ENCODE peak calls at places on chromosomes 6 and 20, in ten cellular contexts. T, Y, P, B, S, M, Q, W, A and G are unnamed samples.

GRCh38 chr20:14117768-14118167 is 122.5 kb downstream of the MACROD2 start:
- DNase-seq in T (no peak), Y (no peak), P (no peak), B (no peak), S (peak; percentile 54), M (no peak), Q (no peak), W (no peak), A (no peak), G (no peak)

GRCh38 chr6:137351890-137352289 is 132.7 kb upstream of the IFNGR1 start:
- DNase-seq in T (no peak), Y (no peak), P (no peak), B (no peak), S (no peak), M (no peak), Q (no peak), W (peak; percentile 95), A (no peak), G (no peak)

GRCh38 chr6:24517659-24518538 is 23.1 kb downstream of the ALDH5A1 start:
- DNase-seq in T (no peak), Y (no peak), P (no peak), B (no peak), S (no peak), M (no peak), Q (no peak), W (no peak), A (no peak), G (no peak)

GRCh38 chr20:3180319-3180718 is 7.0 kb upstream of the LZTS3 start:
- DNase-seq in T (no peak), Y (no peak), P (no peak), B (no peak), S (no peak), M (no peak), Q (no peak), W (no peak), A (no peak), G (no peak)

GRCh38 chr20:20334489-20334888 is 33.4 kb upstream of the INSM1 start:
- DNase-seq in T (no peak), Y (no peak), P (no peak), B (no peak), S (no peak), M (no peak), Q (no peak), W (no peak), A (no peak), G (no peak)

GRCh38 chr20:5569021-5569420 is 181.2 kb upstream of the SHLD1 start:
- DNase-seq in T (no peak), Y (no peak), P (peak; percentile 74), B (peak; percentile 14), S (peak; percentile 84), M (no peak), Q (peak; percentile 27), W (peak; percentile 69), A (peak; percentile 28), G (no peak)

GRCh38 chr6:2967936-2968335 is 3.4 kb downstream of the SERPINB6 start:
- DNase-seq in T (no peak), Y (no peak), P (no peak), B (no peak), S (no peak), M (no peak), Q (no peak), W (no peak), A (no peak), G (no peak)

GRCh38 chr6:160036790-160037206 is 67.9 kb downstream of the IGF2R start:
- DNase-seq in T (no peak), Y (no peak), P (no peak), B (no peak), S (peak; percentile 86), M (peak; percentile 1), Q (peak; percentile 81), W (peak; percentile 92), A (no peak), G (no peak)

GRCh38 chr6:76779068-76779467 is 684.2 kb downstream of the HTR1B start:
- DNase-seq in T (no peak), Y (no peak), P (peak; percentile 32), B (no peak), S (no peak), M (no peak), Q (no peak), W (no peak), A (no peak), G (no peak)

GRCh38 chr6:170231496-170232185 is 59.2 kb downstream of the DLL1 start:
- DNase-seq in T (no peak), Y (no peak), P (no peak), B (no peak), S (no peak), M (no peak), Q (peak; percentile 47), W (no peak), A (no peak), G (no peak)

GRCh38 chr6:109336221-109336955 is 45.9 kb downstream of the CD164 start:
- DNase-seq in T (no peak), Y (no peak), P (peak; percentile 18), B (no peak), S (peak; percentile 97), M (no peak), Q (peak; percentile 31), W (peak; percentile 55), A (peak; percentile 12), G (no peak)

GRCh38 chr20:63627129-63627699 is 313 bp upstream of the GMEB2 start:
- DNase-seq in T (peak; percentile 92), Y (peak; percentile 95), P (peak; percentile 93), B (peak; percentile 93), S (peak; percentile 95), M (peak; percentile 96), Q (peak; percentile 94), W (peak; percentile 94), A (peak; percentile 87), G (peak; percentile 97)

GRCh38 chr20:63627700-63628245 is 872 bp upstream of the GMEB2 start:
- DNase-seq in T (no peak), Y (no peak), P (no peak), B (peak; percentile 22), S (no peak), M (no peak), Q (no peak), W (no peak), A (no peak), G (no peak)

GRCh38 chr20:63626424-63627128 is at the start of gene GMEB2:
- DNase-seq in T (no peak), Y (peak; percentile 58), P (no peak), B (peak; percentile 87), S (peak; percentile 74), M (peak; percentile 90), Q (no peak), W (peak; percentile 74), A (peak; percentile 21), G (no peak)

GRCh38 chr20:63625771-63626423 is 1.0 kb downstream of the GMEB2 start:
- DNase-seq in T (no peak), Y (no peak), P (no peak), B (peak; percentile 56), S (peak; percentile 12), M (peak; percentile 68), Q (no peak), W (peak; percentile 15), A (no peak), G (no peak)

GRCh38 chr20:63628246-63628975 is 1.5 kb upstream of the GMEB2 start:
- DNase-seq in T (no peak), Y (no peak), P (peak; percentile 83), B (peak; percentile 47), S (peak; percentile 90), M (peak; percentile 60), Q (peak; percentile 78), W (peak; percentile 81), A (peak; percentile 75), G (peak; percentile 80)
- H3K9ac ChIP-seq in T (no peak overlapping the region), Y (no peak overlapping the region), P (peak overlapping the region; percentile 88), B (peak overlapping the region; percentile 99), S (peak overlapping the region; percentile 98), M (no peak overlapping the region), Q (peak overlapping the region; percentile 36), W (peak overlapping the region; percentile 94), A (peak overlapping the region; percentile 95), G (peak overlapping the region; percentile 100)

GRCh38 chr6:134177236-134177635 is 124.8 kb upstream of the SLC2A12 start:
- DNase-seq in T (no peak), Y (no peak), P (no peak), B (no peak), S (no peak), M (no peak), Q (no peak), W (no peak), A (no peak), G (no peak)
- H3K9ac ChIP-seq in T (no peak overlapping the region), Y (no peak overlapping the region), P (peak overlapping the region; percentile 93), B (no peak overlapping the region), S (no peak overlapping the region), M (no peak overlapping the region), Q (no peak overlapping the region), W (no peak overlapping the region), A (no peak overlapping the region), G (no peak overlapping the region)

DNA sequence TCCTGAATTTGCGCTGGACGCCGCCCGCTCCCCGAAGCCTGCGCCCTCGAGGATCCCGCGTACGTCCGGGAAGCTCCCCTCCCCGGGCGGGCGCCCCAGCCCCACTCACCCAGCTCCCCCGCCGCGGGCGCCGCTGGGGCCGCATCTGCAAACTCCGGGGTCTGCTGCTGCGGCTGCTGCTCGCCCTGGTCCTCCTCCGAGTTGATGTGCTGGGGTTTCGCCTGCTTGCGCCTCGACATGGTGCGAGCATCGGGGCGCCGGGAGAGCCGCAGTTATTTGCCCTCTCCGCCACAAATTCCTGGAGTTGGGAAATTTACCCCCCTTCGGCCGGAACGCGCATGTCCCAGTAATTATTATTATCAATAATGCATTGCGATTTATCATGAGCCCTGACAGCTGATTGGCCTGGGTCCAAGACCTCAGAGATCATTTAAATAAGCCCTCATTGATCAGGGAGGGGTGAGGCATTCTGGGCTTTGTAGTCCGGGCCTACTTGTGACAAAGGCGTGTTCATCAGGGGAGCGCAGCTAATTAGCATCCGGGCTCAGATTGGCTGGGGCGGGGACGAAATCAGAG is at the start of gene SALL4:
- DNase-seq in T (peak; percentile 92), Y (peak; percentile 83), P (no peak), B (no peak), S (no peak), M (peak; percentile 96), Q (no peak), W (peak; percentile 11), A (no peak), G (peak; percentile 98)
- H3K9ac ChIP-seq in T (peak within 1 kb of the TSS; percentile 84), Y (peak within 1 kb of the TSS; percentile 97), P (peak within 1 kb of the TSS; percentile 71), B (no peak within 1 kb of the TSS), S (peak within 1 kb of the TSS; percentile 79), M (peak within 1 kb of the TSS; percentile 94), Q (no peak within 1 kb of the TSS), W (no peak within 1 kb of the TSS), A (peak within 1 kb of the TSS; percentile 56), G (peak within 1 kb of the TSS; percentile 99)

GRCh38 chr20:17868700-17869231 is 99.8 kb downstream of the SNX5 start:
- DNase-seq in T (no peak), Y (no peak), P (no peak), B (no peak), S (no peak), M (no peak), Q (no peak), W (no peak), A (no peak), G (no peak)

GRCh38 chr20:17869295-17869994 is 99.1 kb downstream of the SNX5 start:
- DNase-seq in T (no peak), Y (no peak), P (no peak), B (no peak), S (no peak), M (no peak), Q (no peak), W (no peak), A (no peak), G (no peak)

GRCh38 chr20:17871861-17872260 is 96.7 kb downstream of the SNX5 start:
- DNase-seq in T (no peak), Y (no peak), P (no peak), B (no peak), S (no peak), M (no peak), Q (no peak), W (no peak), A (no peak), G (no peak)

GRCh38 chr20:17871181-17871580 is 97.4 kb downstream of the SNX5 start:
- DNase-seq in T (no peak), Y (no peak), P (no peak), B (no peak), S (no peak), M (no peak), Q (no peak), W (no peak), A (no peak), G (peak; percentile 70)

GRCh38 chr20:17870063-17870740 is 98.4 kb downstream of the SNX5 start:
- DNase-seq in T (no peak), Y (no peak), P (no peak), B (no peak), S (no peak), M (no peak), Q (no peak), W (peak; percentile 42), A (no peak), G (no peak)
- H3K9ac ChIP-seq in T (no peak overlapping the region), Y (no peak overlapping the region), P (no peak overlapping the region), B (no peak overlapping the region), S (no peak overlapping the region), M (no peak overlapping the region), Q (no peak overlapping the region), W (peak overlapping the region; percentile 20), A (no peak overlapping the region), G (peak overlapping the region; percentile 61)